ENCODE peak calls at places on chromosomes 4 and X, in ten cellular contexts. Q is NCI-H1694, B is GM13976, R is T-helper 17 cell, T is RWPE1, G is IMR-90, I is right cardiac atrium, S is Ammon's horn, V is EH, N is NAMALWA. L is an unnamed sample.

GRCh38 chr4:109571494-109571893 is 11.4 kb downstream of the MCUB start:
- DNase-seq in V (no peak), N (no peak), B (no peak), S (no peak), Q (no peak), G (no peak), I (no peak), T (no peak), R (no peak), L (no peak)

GRCh38 chr4:11297201-11297600 is 131.5 kb downstream of the HS3ST1 start:
- DNase-seq in N (no peak), B (no peak), I (no peak), S (peak), V (no peak), R (no peak), T (peak), Q (no peak), G (no peak), L (no peak)

GRCh38 chr4:7186081-7186480 is 6.3 kb upstream of the SORCS2 start:
- DNase-seq in T (peak), S (no peak), Q (peak), V (no peak), I (no peak), N (peak), B (peak), G (no peak), R (no peak), L (no peak)

GRCh38 chr4:65791807-65792308 is 121.6 kb upstream of the EPHA5 start:
- DNase-seq in I (no peak), T (no peak), B (no peak), R (no peak), S (no peak), G (no peak), V (peak), N (no peak), Q (no peak), L (no peak)

GRCh38 chr4:52946811-52947210 is 84.7 kb downstream of the RASL11B start:
- DNase-seq in N (no peak), B (no peak), R (no peak), T (no peak), G (no peak), I (peak), Q (no peak), S (no peak), V (no peak), L (no peak)

GRCh38 chr4:108644237-108644636 is 6.2 kb upstream of the OSTC start:
- DNase-seq in S (no peak), R (no peak), B (no peak), G (peak), I (no peak), T (no peak), V (peak), Q (no peak), N (no peak), L (no peak)

GRCh38 chrX:10597871-10598270 is 22.5 kb downstream of the MID1 start:
- DNase-seq in V (peak), T (no peak), I (no peak), B (peak), N (peak), S (peak), Q (no peak), R (no peak), G (peak), L (no peak)

GRCh38 chr4:142440093-142440492 is 406.0 kb downstream of the INPP4B start:
- DNase-seq in Q (no peak), V (peak), I (no peak), B (no peak), N (no peak), G (peak), S (no peak), T (no peak), R (no peak), L (no peak)

GRCh38 chr4:108342325-108342986 is 173.7 kb upstream of the LEF1 start:
- DNase-seq in Q (no peak), S (no peak), I (no peak), V (no peak), T (no peak), N (no peak), B (no peak), R (no peak), G (no peak), L (no peak)

GRCh38 chr4:41070516-41071281 is 143.6 kb downstream of the APBB2 start:
- DNase-seq in R (no peak), V (peak), N (no peak), B (no peak), I (no peak), Q (no peak), S (no peak), T (no peak), G (peak), L (no peak)

GRCh38 chr4:36549992-36550391 is 268.6 kb downstream of the DTHD1 start:
- DNase-seq in N (no peak), V (no peak), T (no peak), Q (no peak), I (no peak), B (no peak), R (no peak), G (no peak), S (no peak), L (no peak)

GRCh38 chr4:25770844-25771243 is 91.9 kb downstream of the SEL1L3 start:
- DNase-seq in T (no peak), R (no peak), N (no peak), Q (no peak), G (no peak), I (no peak), S (no peak), B (no peak), V (peak), L (no peak)

L was measured in CD14-positive monocyte.